ENCODE peak calls at places on chromosomes 1 and 21, in four cellular contexts. H is A549, W is prostate gland, X is ovary. G is an unnamed sample.

GRCh38 chr1:195897072-195897471 is 711.2 kb downstream of the KCNT2 start:
- DNase-seq in H (no peak), W (no peak), X (no peak), G (no peak)

GRCh38 chr1:245261786-245262185 is 107.0 kb downstream of the KIF26B start:
- DNase-seq in H (no peak), W (no peak), X (no peak), G (no peak)

GRCh38 chr1:114750780-114751179 is 7.0 kb downstream of the CSDE1 start:
- DNase-seq in H (no peak), W (no peak), X (no peak), G (no peak)

GRCh38 chr1:47934243-47934805 is 62.9 kb downstream of the TRABD2B start:
- DNase-seq in H (no peak), W (peak), X (peak), G (no peak)

GRCh38 chr1:200373811-200374231 is 36.0 kb downstream of the ZNF281 start:
- DNase-seq in H (no peak), W (no peak), X (no peak), G (no peak)

GRCh38 chr1:35452086-35452485 is 105.1 kb downstream of the KIAA0319L start:
- DNase-seq in H (no peak), W (peak), X (peak), G (peak)

GRCh38 chr21:26490771-26491170 is 82.3 kb downstream of the CYYR1 start:
- DNase-seq in H (no peak), W (no peak), X (no peak), G (no peak)

GRCh38 chr1:195326325-195326724 is 1281.9 kb downstream of the KCNT2 start:
- DNase-seq in H (no peak), W (no peak), X (no peak), G (no peak)

GRCh38 chr21:38824124-38824822 is 18.5 kb downstream of the ETS2 start:
- DNase-seq in H (no peak), W (no peak), X (no peak), G (no peak)

GRCh38 chr1:166844791-166845190 is 5.5 kb downstream of the POGK start:
- DNase-seq in H (no peak), W (no peak), X (no peak), G (no peak)

GRCh38 chr1:221961532-221962292 is 219.8 kb upstream of the DUSP10 start:
- DNase-seq in H (peak), W (no peak), X (no peak), G (no peak)

GRCh38 chr1:234488054-234488953 is 9.3 kb upstream of the TARBP1 start:
- DNase-seq in H (no peak), W (no peak), X (no peak), G (no peak)

GRCh38 chr1:227769601-227770494 is 34.6 kb downstream of the SNAP47 start:
- DNase-seq in H (no peak), W (no peak), X (no peak), G (no peak)

GRCh38 chr1:183633676-183634343 is 1.8 kb downstream of the ARPC5 start:
- DNase-seq in H (peak), W (no peak), X (no peak), G (peak)

GRCh38 chr1:27594542-27595510 is 9.1 kb downstream of the AHDC1 start:
- DNase-seq in H (no peak), W (no peak), X (no peak), G (no peak)

GRCh38 chr1:240031414-240031813 is 60.3 kb upstream of the FMN2 start:
- DNase-seq in H (peak), W (no peak), X (no peak), G (no peak)

GRCh38 chr1:206841609-206842323 is 23.7 kb upstream of the IL20 start:
- DNase-seq in H (no peak), W (no peak), X (no peak), G (no peak)

GRCh38 chr1:234987415-234988159 is 141.1 kb downstream of the TOMM20 start:
- DNase-seq in H (peak), W (peak), X (peak), G (no peak)

GRCh38 chr1:43269627-43270375 is at the start of gene TMEM125:
- DNase-seq in H (no peak), W (peak), X (no peak), G (peak)

GRCh38 chr1:201310986-201311355 is 27.7 kb downstream of the PKP1 start:
- DNase-seq in H (peak), W (peak), X (no peak), G (no peak)

GRCh38 chr1:46818591-46818990 is 19.7 kb downstream of the CYP4B1 start:
- DNase-seq in H (no peak), W (no peak), X (no peak), G (no peak)

GRCh38 chr1:170805957-170806662 is 129.2 kb upstream of the MROH9 start:
- DNase-seq in H (no peak), W (no peak), X (no peak), G (no peak)

GRCh38 chr1:185824106-185824505 is 89.9 kb downstream of the HMCN1 start:
- DNase-seq in H (no peak), W (no peak), X (no peak), G (no peak)

DNA sequence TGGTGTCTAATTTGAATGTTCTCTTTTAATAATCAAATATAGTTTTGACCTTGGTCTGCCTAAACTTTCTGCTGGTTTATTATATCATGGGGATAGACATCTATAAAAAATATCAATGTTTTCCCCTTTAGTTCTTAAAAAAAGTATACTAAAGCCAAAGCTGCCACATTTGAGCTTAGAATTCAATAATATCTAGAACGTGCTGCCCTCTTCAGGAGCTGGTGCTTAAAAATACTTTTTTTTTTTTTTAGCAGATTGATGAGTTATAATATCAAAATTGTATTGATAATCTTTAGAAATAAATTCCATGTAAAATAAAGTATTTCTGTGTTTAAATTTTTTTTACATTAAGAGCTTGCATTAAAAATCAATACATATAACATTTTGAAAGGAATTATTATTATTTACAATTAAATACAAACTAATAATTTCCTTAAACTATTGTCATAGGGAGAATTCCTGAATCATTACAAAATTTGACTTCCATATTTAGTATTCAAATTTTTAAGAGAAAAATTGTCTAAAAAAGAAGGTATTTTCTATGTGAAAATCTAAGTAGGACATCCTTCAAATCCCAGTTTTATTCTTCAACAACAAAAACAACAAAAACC is 40.1 kb upstream of the ADGRL2 start:
- DNase-seq in H (peak), W (no peak), X (no peak), G (no peak)
- TF ChIP-seq CTCF in H (peak), W (peak), X (no peak), G (peak)

GRCh38 chr1:212456166-212456528 is 23.4 kb downstream of the NENF start:
- DNase-seq in H (no peak), W (no peak), X (no peak), G (no peak)
- TF ChIP-seq CTCF in H (no peak), W (no peak), X (no peak), G (no peak)

GRCh38 chr1:29513357-29513756 is 277.0 kb downstream of the PTPRU start:
- DNase-seq in H (peak), W (no peak), X (no peak), G (peak)
- TF ChIP-seq CTCF in H (peak), W (peak), X (no peak), G (peak)

GRCh38 chr1:203349757-203350522 is 982 bp downstream of the FMOD start:
- DNase-seq in H (no peak), W (no peak), X (no peak), G (no peak)

GRCh38 chr1:203354246-203354645 is 3.3 kb upstream of the FMOD start:
- DNase-seq in H (no peak), W (no peak), X (no peak), G (no peak)

GRCh38 chr1:203349166-203349565 is 1.8 kb downstream of the FMOD start:
- DNase-seq in H (no peak), W (no peak), X (no peak), G (no peak)

GRCh38 chr1:203353486-203353885 is 2.6 kb upstream of the FMOD start:
- DNase-seq in H (no peak), W (no peak), X (no peak), G (no peak)

DNA sequence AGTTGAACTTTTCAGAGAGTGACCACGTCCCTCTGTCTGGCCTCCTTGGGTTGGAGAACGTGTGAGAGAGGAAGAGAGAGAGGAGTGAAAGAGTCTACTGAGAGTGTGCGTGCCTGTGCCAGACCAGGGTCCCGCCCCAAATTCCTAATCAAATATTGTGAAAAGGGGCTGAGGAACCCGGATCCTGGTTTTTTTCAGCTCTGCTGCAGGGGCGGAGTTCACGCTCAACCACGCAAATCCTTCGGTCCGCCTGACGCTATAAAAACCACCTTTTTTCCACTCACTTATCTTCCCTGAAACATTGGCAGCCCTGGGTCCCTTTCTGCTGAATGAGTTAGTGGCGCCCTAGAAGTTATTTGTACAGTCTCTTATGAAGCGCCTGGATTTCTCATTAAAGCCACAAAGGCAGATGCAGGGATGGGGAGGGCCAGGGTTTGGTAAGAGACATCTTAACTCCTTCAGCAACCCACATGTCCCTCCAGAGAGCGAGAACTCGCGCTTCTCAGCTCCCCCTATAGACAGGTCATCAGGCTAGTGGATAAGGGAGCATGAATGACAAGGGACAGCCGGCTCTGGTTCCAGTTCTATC is at the start of gene FMOD:
- DNase-seq in H (no peak), W (peak), X (peak), G (no peak)
- TF ChIP-seq CTCF in H (no peak), W (no peak), X (no peak), G (no peak)

GRCh38 chr1:208475951-208476824 is 232.0 kb upstream of the PLXNA2 start:
- DNase-seq in H (peak), W (no peak), X (peak), G (peak)
- TF ChIP-seq CTCF in H (no peak), W (no peak), X (peak), G (peak)

DNA sequence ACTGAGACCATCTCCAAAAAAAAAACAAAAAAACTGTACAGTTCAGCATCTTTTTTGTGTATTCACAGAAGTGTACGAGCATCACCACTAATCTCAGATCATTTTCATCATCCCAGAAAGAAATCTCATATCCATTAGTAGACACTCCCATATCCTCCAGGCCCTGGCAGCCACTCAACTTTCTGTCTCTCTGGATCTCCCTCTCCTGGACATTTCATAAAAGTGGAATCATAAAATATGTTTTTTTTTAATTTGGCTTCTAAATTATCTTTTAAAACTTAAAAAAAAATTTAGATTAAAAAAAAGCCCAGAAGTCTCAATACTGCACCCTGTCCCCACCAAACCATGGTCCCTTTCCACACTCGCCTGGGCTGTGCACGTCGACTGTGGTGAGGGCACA is 22.1 kb downstream of the RIPPLY3 start:
- DNase-seq in H (peak), W (no peak), X (no peak), G (no peak)
- TF ChIP-seq CTCF in H (no peak), W (no peak), X (no peak), G (no peak)

GRCh38 chr1:151970641-151971040 is 23.0 kb downstream of the S100A10 start:
- DNase-seq in H (peak), W (no peak), X (no peak), G (no peak)

GRCh38 chr1:151966061-151966460 is 27.6 kb downstream of the S100A10 start:
- DNase-seq in H (no peak), W (no peak), X (no peak), G (no peak)

GRCh38 chr1:151970128-151970527 is 23.5 kb downstream of the S100A10 start:
- DNase-seq in H (no peak), W (no peak), X (no peak), G (no peak)

GRCh38 chr1:151968058-151968457 is 25.6 kb downstream of the S100A10 start:
- DNase-seq in H (peak), W (no peak), X (no peak), G (no peak)

DNA sequence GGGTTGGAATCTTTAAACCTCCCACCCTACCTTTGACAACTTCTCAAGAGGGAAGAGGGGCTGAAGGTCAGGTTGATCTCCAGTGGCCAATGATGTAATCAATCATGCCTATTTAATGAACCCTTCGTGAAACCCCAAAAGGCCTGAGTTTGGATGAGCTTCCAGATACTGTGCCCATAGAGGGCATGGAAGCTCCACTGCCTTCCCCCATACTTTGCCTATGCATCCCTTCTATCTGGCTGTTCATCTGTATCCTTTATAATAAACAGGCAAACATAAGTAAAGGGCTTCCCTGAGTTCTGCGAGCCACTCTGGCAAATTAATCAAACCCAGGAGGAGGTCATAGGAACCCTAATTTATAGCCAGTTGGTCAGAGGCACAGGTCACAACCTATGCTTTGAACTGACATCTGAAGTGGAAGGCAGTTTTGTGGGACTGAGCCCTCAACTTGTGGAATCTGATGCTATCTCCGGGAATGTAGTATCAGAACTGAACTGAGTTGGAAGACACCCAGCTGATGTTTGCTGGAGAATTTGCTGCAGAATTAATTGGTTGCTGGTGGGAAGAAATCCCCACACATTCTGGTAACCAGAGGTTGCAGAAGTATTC is 24.8 kb downstream of the S100A10 start:
- DNase-seq in H (peak), W (no peak), X (no peak), G (no peak)
- TF ChIP-seq CTCF in H (peak), W (no peak), X (no peak), G (no peak)

GRCh38 chr21:36542312-36543101 is 62.6 kb upstream of the CLDN14 start:
- DNase-seq in H (no peak), W (peak), X (no peak), G (no peak)
- TF ChIP-seq CTCF in H (no peak), W (no peak), X (no peak), G (no peak)

GRCh38 chr1:1122078-1122811 is 6.4 kb upstream of the C1orf159 start:
- DNase-seq in H (peak), W (peak), X (peak), G (no peak)
- TF ChIP-seq CTCF in H (peak), W (peak), X (peak), G (peak)